ENCODE peak calls at places on chromosomes 16 and 17, in eight cellular contexts. One of them, this sample, is unnamed.

GRCh38 chr17:15651001-15651582 is 31.6 kb upstream of the FBXW10B start:
- DNase-seq in lower lobe of right lung: no peak
- DNase-seq in heart left ventricle: no peak
- DNase-seq in stomach: no peak
- DNase-seq in AG04450: no peak
- DNase-seq in lung: no peak
- DNase-seq in DND-41: no peak
- DNase-seq in A673: no peak
- DNase-seq in this sample: no peak

GRCh38 chr16:12459993-12460392 is 343.7 kb downstream of the CPPED1 start:
- DNase-seq in lower lobe of right lung: no peak
- DNase-seq in heart left ventricle: no peak
- DNase-seq in stomach: no peak
- DNase-seq in AG04450: no peak
- DNase-seq in lung: no peak
- DNase-seq in DND-41: no peak
- DNase-seq in A673: no peak
- DNase-seq in this sample: no peak

GRCh38 chr16:27430512-27430911 is 28.5 kb downstream of the IL21R start:
- DNase-seq in lower lobe of right lung: no peak
- DNase-seq in heart left ventricle: no peak
- DNase-seq in stomach: no peak
- DNase-seq in AG04450: no peak
- DNase-seq in lung: no peak
- DNase-seq in DND-41: no peak
- DNase-seq in A673: no peak
- DNase-seq in this sample: no peak

GRCh38 chr17:10879110-10879509 is 41.2 kb upstream of the PIRT start:
- DNase-seq in lower lobe of right lung: no peak
- DNase-seq in heart left ventricle: peak
- DNase-seq in stomach: peak
- DNase-seq in AG04450: no peak
- DNase-seq in lung: no peak
- DNase-seq in DND-41: no peak
- DNase-seq in A673: peak
- DNase-seq in this sample: peak

GRCh38 chr17:51371732-51372151 is 111.4 kb downstream of the UTP18 start:
- DNase-seq in lower lobe of right lung: no peak
- DNase-seq in heart left ventricle: no peak
- DNase-seq in stomach: no peak
- DNase-seq in AG04450: no peak
- DNase-seq in lung: no peak
- DNase-seq in DND-41: peak
- DNase-seq in A673: peak
- DNase-seq in this sample: peak

GRCh38 chr16:81480856-81481821 is 36.5 kb downstream of the CMIP start:
- DNase-seq in lower lobe of right lung: peak
- DNase-seq in heart left ventricle: peak
- DNase-seq in stomach: peak
- DNase-seq in AG04450: no peak
- DNase-seq in lung: peak
- DNase-seq in DND-41: no peak
- DNase-seq in A673: no peak
- DNase-seq in this sample: no peak

GRCh38 chr17:22459331-22459952 is 767.1 kb downstream of the KCNJ18 start:
- DNase-seq in lower lobe of right lung: no peak
- DNase-seq in heart left ventricle: no peak
- DNase-seq in stomach: no peak
- DNase-seq in AG04450: no peak
- DNase-seq in lung: no peak
- DNase-seq in DND-41: no peak
- DNase-seq in A673: no peak
- DNase-seq in this sample: no peak

GRCh38 chr17:32971171-32971570 is 20.5 kb upstream of the SPACA3 start:
- DNase-seq in lower lobe of right lung: no peak
- DNase-seq in heart left ventricle: no peak
- DNase-seq in stomach: peak
- DNase-seq in AG04450: no peak
- DNase-seq in lung: peak
- DNase-seq in DND-41: peak
- DNase-seq in A673: no peak
- DNase-seq in this sample: peak

GRCh38 chr17:40909351-40909750 is 24.3 kb upstream of the KRT20 start:
- DNase-seq in lower lobe of right lung: peak
- DNase-seq in heart left ventricle: no peak
- DNase-seq in stomach: peak
- DNase-seq in AG04450: peak
- DNase-seq in lung: peak
- DNase-seq in DND-41: peak
- DNase-seq in A673: peak
- DNase-seq in this sample: peak

GRCh38 chr17:73307130-73307529 is 4.7 kb downstream of the CDC42EP4 start:
- DNase-seq in lower lobe of right lung: no peak
- DNase-seq in heart left ventricle: no peak
- DNase-seq in stomach: peak
- DNase-seq in AG04450: no peak
- DNase-seq in lung: no peak
- DNase-seq in DND-41: no peak
- DNase-seq in A673: peak
- DNase-seq in this sample: no peak

GRCh38 chr16:12646490-12647274 is 157.0 kb downstream of the CPPED1 start:
- DNase-seq in lower lobe of right lung: no peak
- DNase-seq in heart left ventricle: no peak
- DNase-seq in stomach: peak
- DNase-seq in AG04450: no peak
- DNase-seq in lung: no peak
- DNase-seq in DND-41: no peak
- DNase-seq in A673: peak
- DNase-seq in this sample: peak

GRCh38 chr16:89140981-89141883 is 30.3 kb upstream of the CDH15 start:
- DNase-seq in lower lobe of right lung: peak
- DNase-seq in heart left ventricle: peak
- DNase-seq in stomach: no peak
- DNase-seq in AG04450: no peak
- DNase-seq in lung: no peak
- DNase-seq in DND-41: no peak
- DNase-seq in A673: no peak
- DNase-seq in this sample: no peak

GRCh38 chr17:50264263-50265113 is 9.8 kb upstream of the TMEM92 start:
- DNase-seq in lower lobe of right lung: no peak
- DNase-seq in heart left ventricle: no peak
- DNase-seq in stomach: no peak
- DNase-seq in AG04450: no peak
- DNase-seq in lung: no peak
- DNase-seq in DND-41: peak
- DNase-seq in A673: no peak
- DNase-seq in this sample: peak

GRCh38 chr16:82655315-82655714 is 28.5 kb downstream of the CDH13 start:
- DNase-seq in lower lobe of right lung: no peak
- DNase-seq in heart left ventricle: no peak
- DNase-seq in stomach: peak
- DNase-seq in AG04450: peak
- DNase-seq in lung: no peak
- DNase-seq in DND-41: peak
- DNase-seq in A673: peak
- DNase-seq in this sample: peak

GRCh38 chr16:84893849-84894599 is 74.2 kb downstream of the CRISPLD2 start:
- DNase-seq in lower lobe of right lung: no peak
- DNase-seq in heart left ventricle: no peak
- DNase-seq in stomach: no peak
- DNase-seq in AG04450: no peak
- DNase-seq in lung: no peak
- DNase-seq in DND-41: no peak
- DNase-seq in A673: no peak
- DNase-seq in this sample: no peak

GRCh38 chr16:85524630-85525463 is 88.3 kb upstream of the GSE1 start:
- DNase-seq in lower lobe of right lung: peak
- DNase-seq in heart left ventricle: peak
- DNase-seq in stomach: peak
- DNase-seq in AG04450: no peak
- DNase-seq in lung: peak
- DNase-seq in DND-41: no peak
- DNase-seq in A673: peak
- DNase-seq in this sample: no peak

GRCh38 chr17:21113106-21113690 is 13.6 kb upstream of the DHRS7B start:
- DNase-seq in lower lobe of right lung: no peak
- DNase-seq in heart left ventricle: no peak
- DNase-seq in stomach: no peak
- DNase-seq in AG04450: no peak
- DNase-seq in lung: no peak
- DNase-seq in DND-41: no peak
- DNase-seq in A673: no peak
- DNase-seq in this sample: no peak

GRCh38 chr16:75341934-75342811 is 90.7 kb upstream of the BCAR1 start:
- DNase-seq in lower lobe of right lung: no peak
- DNase-seq in heart left ventricle: no peak
- DNase-seq in stomach: no peak
- DNase-seq in AG04450: no peak
- DNase-seq in lung: no peak
- DNase-seq in DND-41: no peak
- DNase-seq in A673: no peak
- DNase-seq in this sample: no peak

DNA sequence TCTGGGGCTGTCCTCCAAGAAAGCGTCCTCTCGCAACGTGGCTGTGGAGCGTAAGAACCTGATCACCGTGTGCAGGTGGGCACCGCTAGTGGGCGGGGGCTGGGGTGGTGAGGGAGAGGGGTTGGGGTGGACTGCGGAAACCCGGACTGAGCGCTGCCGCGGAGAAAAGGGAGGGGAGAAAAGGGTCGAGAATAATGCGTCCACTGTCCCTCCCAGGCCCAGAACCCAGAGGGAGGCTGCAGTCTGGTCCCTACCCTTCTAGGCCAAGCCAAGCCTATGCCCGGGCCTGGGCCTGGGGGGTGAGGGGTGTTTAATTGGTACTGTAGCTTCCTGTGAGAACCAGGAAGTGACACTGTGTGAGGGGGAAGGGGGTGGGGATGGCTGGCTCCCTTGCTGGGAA is 464 bp downstream of the RUNDC3A start:
- DNase-seq in lower lobe of right lung: no peak
- DNase-seq in heart left ventricle: no peak
- DNase-seq in stomach: no peak
- DNase-seq in AG04450: no peak
- DNase-seq in lung: no peak
- DNase-seq in DND-41: peak
- DNase-seq in A673: no peak
- DNase-seq in this sample: no peak
- H3K4me3 ChIP-seq in lower lobe of right lung: peak
- H3K4me3 ChIP-seq in heart left ventricle: peak
- H3K4me3 ChIP-seq in stomach: peak
- H3K4me3 ChIP-seq in AG04450: peak
- H3K4me3 ChIP-seq in lung: no peak
- H3K4me3 ChIP-seq in DND-41: no peak
- H3K4me3 ChIP-seq in A673: peak
- H3K4me3 ChIP-seq in this sample: peak

DNA sequence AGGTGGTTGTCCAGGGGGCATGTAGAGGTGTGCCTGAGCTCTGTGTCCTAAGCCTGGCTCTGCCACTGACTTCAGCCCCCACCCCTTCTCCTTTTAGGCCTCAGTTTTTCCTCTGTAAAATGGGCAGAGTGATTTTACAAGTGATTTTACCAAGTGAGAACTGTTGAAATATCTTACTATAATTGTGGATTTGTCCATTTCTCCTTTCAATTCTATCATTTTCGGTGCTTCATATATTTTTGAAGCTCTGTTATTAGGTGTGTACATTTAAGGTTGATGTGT is 21.7 kb upstream of the HOXB9 start:
- DNase-seq in lower lobe of right lung: no peak
- DNase-seq in heart left ventricle: no peak
- DNase-seq in stomach: no peak
- DNase-seq in AG04450: no peak
- DNase-seq in lung: no peak
- DNase-seq in DND-41: no peak
- DNase-seq in A673: no peak
- DNase-seq in this sample: no peak
- H3K4me3 ChIP-seq in lower lobe of right lung: no peak
- H3K4me3 ChIP-seq in heart left ventricle: no peak
- H3K4me3 ChIP-seq in stomach: peak
- H3K4me3 ChIP-seq in AG04450: no peak
- H3K4me3 ChIP-seq in lung: no peak
- H3K4me3 ChIP-seq in DND-41: no peak
- H3K4me3 ChIP-seq in A673: peak
- H3K4me3 ChIP-seq in this sample: no peak

GRCh38 chr16:3008749-3009088 is 4.0 kb upstream of the CLDN9 start:
- DNase-seq in lower lobe of right lung: no peak
- DNase-seq in heart left ventricle: no peak
- DNase-seq in stomach: no peak
- DNase-seq in AG04450: no peak
- DNase-seq in lung: no peak
- DNase-seq in DND-41: no peak
- DNase-seq in A673: no peak
- DNase-seq in this sample: no peak

GRCh38 chr16:3004781-3005284 is 7.9 kb upstream of the CLDN9 start:
- DNase-seq in lower lobe of right lung: no peak
- DNase-seq in heart left ventricle: no peak
- DNase-seq in stomach: peak
- DNase-seq in AG04450: no peak
- DNase-seq in lung: peak
- DNase-seq in DND-41: no peak
- DNase-seq in A673: no peak
- DNase-seq in this sample: no peak

GRCh38 chr16:3007957-3008748 is 4.6 kb upstream of the CLDN9 start:
- DNase-seq in lower lobe of right lung: peak
- DNase-seq in heart left ventricle: no peak
- DNase-seq in stomach: no peak
- DNase-seq in AG04450: no peak
- DNase-seq in lung: peak
- DNase-seq in DND-41: peak
- DNase-seq in A673: no peak
- DNase-seq in this sample: peak

GRCh38 chr16:3009568-3010390 is 2.9 kb upstream of the CLDN9 start:
- DNase-seq in lower lobe of right lung: peak
- DNase-seq in heart left ventricle: no peak
- DNase-seq in stomach: peak
- DNase-seq in AG04450: no peak
- DNase-seq in lung: peak
- DNase-seq in DND-41: no peak
- DNase-seq in A673: no peak
- DNase-seq in this sample: no peak

GRCh38 chr16:3007059-3007956 is 5.4 kb upstream of the CLDN9 start:
- DNase-seq in lower lobe of right lung: no peak
- DNase-seq in heart left ventricle: no peak
- DNase-seq in stomach: no peak
- DNase-seq in AG04450: no peak
- DNase-seq in lung: no peak
- DNase-seq in DND-41: peak
- DNase-seq in A673: no peak
- DNase-seq in this sample: no peak
- H3K4me3 ChIP-seq in lower lobe of right lung: peak
- H3K4me3 ChIP-seq in heart left ventricle: no peak
- H3K4me3 ChIP-seq in stomach: no peak
- H3K4me3 ChIP-seq in AG04450: no peak
- H3K4me3 ChIP-seq in lung: no peak
- H3K4me3 ChIP-seq in DND-41: no peak
- H3K4me3 ChIP-seq in A673: no peak
- H3K4me3 ChIP-seq in this sample: no peak

DNA sequence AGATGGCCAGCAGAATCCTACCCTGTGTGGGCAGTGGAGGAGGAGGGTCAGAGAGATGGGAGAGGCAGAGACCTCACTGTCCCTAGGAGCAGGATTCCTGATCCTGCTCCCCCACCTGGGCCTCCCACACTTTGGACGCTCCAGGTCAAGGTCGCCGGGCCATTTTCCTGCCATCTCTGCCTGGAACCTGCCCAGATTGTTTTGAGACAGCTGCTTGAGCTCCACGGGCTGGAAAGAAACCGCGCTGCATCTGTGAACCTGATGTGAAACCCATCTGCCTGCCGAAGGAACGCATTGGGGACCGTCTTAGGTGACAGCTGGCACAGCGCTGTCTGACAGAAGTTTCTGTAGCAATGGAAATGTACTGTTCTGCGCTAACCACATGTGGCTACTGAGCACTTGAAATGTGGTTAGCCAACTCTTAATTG is 15.6 kb upstream of the NUBP1 start:
- DNase-seq in lower lobe of right lung: no peak
- DNase-seq in heart left ventricle: peak
- DNase-seq in stomach: no peak
- DNase-seq in AG04450: no peak
- DNase-seq in lung: no peak
- DNase-seq in DND-41: no peak
- DNase-seq in A673: no peak
- DNase-seq in this sample: no peak
- H3K4me3 ChIP-seq in lower lobe of right lung: no peak
- H3K4me3 ChIP-seq in heart left ventricle: no peak
- H3K4me3 ChIP-seq in stomach: no peak
- H3K4me3 ChIP-seq in AG04450: no peak
- H3K4me3 ChIP-seq in lung: no peak
- H3K4me3 ChIP-seq in DND-41: no peak
- H3K4me3 ChIP-seq in A673: no peak
- H3K4me3 ChIP-seq in this sample: no peak

This sample was measured in Jurkat, Clone E6-1.